ENCODE peak calls at places on chromosomes 4 and X, in six cellular contexts. One of them, this sample, is unnamed.
A peak's percentile ranks its signal among the peaks of the same experiment; 100 is the strongest.

GRCh38 chr4:148053298-148054003 is 321.6 kb downstream of the ARHGAP10 start:
- DNase-seq in IMR-90: peak; percentile 23
- DNase-seq in colonic mucosa: no peak
- DNase-seq in H9: no peak
- DNase-seq in fibroblast of lung: no peak
- DNase-seq in endodermal cell: no peak
- DNase-seq in this sample: no peak

GRCh38 chr4:153474251-153474650 is 8.1 kb downstream of the TMEM131L start:
- DNase-seq in IMR-90: no peak
- DNase-seq in endodermal cell: no peak
- DNase-seq in colonic mucosa: no peak
- DNase-seq in fibroblast of lung: no peak
- DNase-seq in H9: no peak
- DNase-seq in this sample: no peak

GRCh38 chrX:19886375-19886774 is 1.0 kb downstream of the SH3KBP1 start:
- DNase-seq in IMR-90: no peak
- DNase-seq in endodermal cell: peak; percentile 47
- DNase-seq in fibroblast of lung: no peak
- DNase-seq in H9: no peak
- DNase-seq in colonic mucosa: no peak
- DNase-seq in this sample: no peak

GRCh38 chr4:41939016-41939623 is 3.9 kb downstream of the TMEM33 start:
- DNase-seq in fibroblast of lung: no peak
- DNase-seq in colonic mucosa: no peak
- DNase-seq in H9: no peak
- DNase-seq in IMR-90: peak; percentile 60
- DNase-seq in endodermal cell: no peak
- DNase-seq in this sample: no peak

GRCh38 chr4:86704601-86705000 is 110.5 kb downstream of the PTPN13 start:
- DNase-seq in endodermal cell: no peak
- DNase-seq in IMR-90: no peak
- DNase-seq in H9: no peak
- DNase-seq in fibroblast of lung: no peak
- DNase-seq in colonic mucosa: no peak
- DNase-seq in this sample: no peak

GRCh38 chrX:10017866-10018265 is 50.7 kb downstream of the CLDN34 start:
- DNase-seq in IMR-90: peak; percentile 65
- DNase-seq in fibroblast of lung: peak; percentile 85
- DNase-seq in endodermal cell: no peak
- DNase-seq in colonic mucosa: peak; percentile 52
- DNase-seq in H9: no peak
- DNase-seq in this sample: no peak

GRCh38 chrX:118652717-118653116 is 74.7 kb upstream of the IL13RA1 start:
- DNase-seq in fibroblast of lung: peak; percentile 20
- DNase-seq in colonic mucosa: no peak
- DNase-seq in endodermal cell: no peak
- DNase-seq in IMR-90: peak; percentile 58
- DNase-seq in H9: no peak
- DNase-seq in this sample: no peak

GRCh38 chr4:73811841-73812240 is 24.6 kb upstream of the CXCL6 start:
- DNase-seq in colonic mucosa: no peak
- DNase-seq in IMR-90: no peak
- DNase-seq in H9: no peak
- DNase-seq in endodermal cell: no peak
- DNase-seq in fibroblast of lung: no peak
- DNase-seq in this sample: no peak

GRCh38 chrX:103999234-103999633 is 14.3 kb downstream of the H2BW1 start:
- DNase-seq in colonic mucosa: no peak
- DNase-seq in H9: no peak
- DNase-seq in IMR-90: no peak
- DNase-seq in fibroblast of lung: no peak
- DNase-seq in endodermal cell: no peak
- DNase-seq in this sample: no peak

GRCh38 chr4:146790515-146790914 is 151.8 kb downstream of the POU4F2 start:
- DNase-seq in H9: no peak
- DNase-seq in colonic mucosa: no peak
- DNase-seq in fibroblast of lung: no peak
- DNase-seq in endodermal cell: no peak
- DNase-seq in IMR-90: no peak
- DNase-seq in this sample: no peak

GRCh38 chr4:102139132-102139573 is 206.1 kb downstream of the SLC39A8 start:
- DNase-seq in endodermal cell: no peak
- DNase-seq in H9: no peak
- DNase-seq in colonic mucosa: no peak
- DNase-seq in IMR-90: no peak
- DNase-seq in fibroblast of lung: peak; percentile 91
- DNase-seq in this sample: no peak

GRCh38 chr4:161714022-161714751 is 449.6 kb downstream of the FSTL5 start:
- DNase-seq in colonic mucosa: no peak
- DNase-seq in IMR-90: peak; percentile 91
- DNase-seq in H9: no peak
- DNase-seq in fibroblast of lung: peak; percentile 93
- DNase-seq in endodermal cell: no peak
- DNase-seq in this sample: no peak

GRCh38 chrX:100642296-100642695 is 1.7 kb upstream of the SRPX2 start:
- DNase-seq in colonic mucosa: no peak
- DNase-seq in endodermal cell: no peak
- DNase-seq in IMR-90: no peak
- DNase-seq in H9: no peak
- DNase-seq in fibroblast of lung: no peak
- DNase-seq in this sample: no peak

GRCh38 chr4:28481565-28481964 is 1620.9 kb downstream of the STIM2 start:
- DNase-seq in endodermal cell: no peak
- DNase-seq in IMR-90: no peak
- DNase-seq in H9: no peak
- DNase-seq in fibroblast of lung: no peak
- DNase-seq in colonic mucosa: peak; percentile 73
- DNase-seq in this sample: no peak

GRCh38 chrX:2627272-2627867 is 63.7 kb upstream of the CD99 start:
- DNase-seq in IMR-90: peak; percentile 27
- DNase-seq in H9: peak; percentile 64
- DNase-seq in colonic mucosa: peak; percentile 7
- DNase-seq in endodermal cell: peak; percentile 87
- DNase-seq in fibroblast of lung: peak; percentile 25
- DNase-seq in this sample: no peak

GRCh38 chr4:8261851-8262535 is 7.6 kb upstream of the HTRA3 start:
- DNase-seq in fibroblast of lung: peak; percentile 84
- DNase-seq in endodermal cell: no peak
- DNase-seq in IMR-90: peak; percentile 25
- DNase-seq in colonic mucosa: no peak
- DNase-seq in H9: no peak
- DNase-seq in this sample: no peak

GRCh38 chr4:2259036-2259540 is 2.8 kb downstream of the MXD4 start:
- DNase-seq in colonic mucosa: peak; percentile 17
- DNase-seq in IMR-90: no peak
- DNase-seq in fibroblast of lung: no peak
- DNase-seq in H9: no peak
- DNase-seq in endodermal cell: peak; percentile 41
- DNase-seq in this sample: peak; percentile 71

GRCh38 chr4:186400676-186401075 is 134.7 kb downstream of the F11 start:
- DNase-seq in H9: no peak
- DNase-seq in IMR-90: peak; percentile 37
- DNase-seq in endodermal cell: no peak
- DNase-seq in colonic mucosa: no peak
- DNase-seq in fibroblast of lung: peak; percentile 1
- DNase-seq in this sample: no peak

GRCh38 chr4:38803833-38804653 is 548 bp downstream of the TLR1 start:
- DNase-seq in endodermal cell: no peak
- DNase-seq in fibroblast of lung: no peak
- DNase-seq in H9: no peak
- DNase-seq in IMR-90: no peak
- DNase-seq in colonic mucosa: no peak
- DNase-seq in this sample: no peak

GRCh38 chr4:28251831-28252230 is 1391.2 kb downstream of the STIM2 start:
- DNase-seq in IMR-90: no peak
- DNase-seq in H9: no peak
- DNase-seq in endodermal cell: no peak
- DNase-seq in fibroblast of lung: no peak
- DNase-seq in colonic mucosa: no peak
- DNase-seq in this sample: no peak

GRCh38 chr4:39305902-39306677 is 60.1 kb downstream of the RFC1 start:
- DNase-seq in endodermal cell: no peak
- DNase-seq in fibroblast of lung: peak; percentile 20
- DNase-seq in H9: no peak
- DNase-seq in colonic mucosa: no peak
- DNase-seq in IMR-90: no peak
- DNase-seq in this sample: no peak

GRCh38 chr4:173930329-173930967 is 353.0 kb downstream of the FBXO8 start:
- DNase-seq in H9: no peak
- DNase-seq in fibroblast of lung: no peak
- DNase-seq in endodermal cell: no peak
- DNase-seq in IMR-90: no peak
- DNase-seq in colonic mucosa: no peak
- DNase-seq in this sample: no peak

GRCh38 chr4:6303943-6304342 is 34.3 kb downstream of the WFS1 start:
- DNase-seq in endodermal cell: no peak
- DNase-seq in H9: no peak
- DNase-seq in IMR-90: no peak
- DNase-seq in colonic mucosa: no peak
- DNase-seq in fibroblast of lung: no peak
- DNase-seq in this sample: no peak
- H3K9ac ChIP-seq in endodermal cell: no peak overlapping the region
- H3K9ac ChIP-seq in H9: no peak overlapping the region
- H3K9ac ChIP-seq in IMR-90: no peak overlapping the region
- H3K9ac ChIP-seq in colonic mucosa: no peak overlapping the region
- H3K9ac ChIP-seq in fibroblast of lung: no peak overlapping the region
- H3K9ac ChIP-seq in this sample: no peak overlapping the region

GRCh38 chrX:40092808-40093435 is 4.8 kb downstream of the BCOR start:
- DNase-seq in colonic mucosa: no peak
- DNase-seq in endodermal cell: peak; percentile 86
- DNase-seq in IMR-90: no peak
- DNase-seq in fibroblast of lung: no peak
- DNase-seq in H9: peak; percentile 79
- DNase-seq in this sample: no peak
- H3K9ac ChIP-seq in colonic mucosa: no peak overlapping the region
- H3K9ac ChIP-seq in endodermal cell: no peak overlapping the region
- H3K9ac ChIP-seq in IMR-90: no peak overlapping the region
- H3K9ac ChIP-seq in fibroblast of lung: no peak overlapping the region
- H3K9ac ChIP-seq in H9: peak overlapping the region; percentile 77
- H3K9ac ChIP-seq in this sample: no peak overlapping the region

GRCh38 chr4:57102050-57102564 is 8.1 kb downstream of the IGFBP7 start:
- DNase-seq in IMR-90: peak; percentile 88
- DNase-seq in endodermal cell: no peak
- DNase-seq in H9: no peak
- DNase-seq in fibroblast of lung: peak; percentile 92
- DNase-seq in colonic mucosa: peak; percentile 42
- DNase-seq in this sample: peak; percentile 86

GRCh38 chr4:57104706-57105560 is 5.3 kb downstream of the IGFBP7 start:
- DNase-seq in H9: no peak
- DNase-seq in fibroblast of lung: no peak
- DNase-seq in IMR-90: peak; percentile 30
- DNase-seq in colonic mucosa: no peak
- DNase-seq in endodermal cell: no peak
- DNase-seq in this sample: no peak

GRCh38 chr4:57100979-57101629 is 9.1 kb downstream of the IGFBP7 start:
- DNase-seq in H9: no peak
- DNase-seq in fibroblast of lung: no peak
- DNase-seq in colonic mucosa: no peak
- DNase-seq in endodermal cell: no peak
- DNase-seq in IMR-90: no peak
- DNase-seq in this sample: no peak

GRCh38 chr4:57099363-57099762 is 10.8 kb downstream of the IGFBP7 start:
- DNase-seq in endodermal cell: no peak
- DNase-seq in fibroblast of lung: no peak
- DNase-seq in IMR-90: no peak
- DNase-seq in H9: no peak
- DNase-seq in colonic mucosa: no peak
- DNase-seq in this sample: no peak

DNA sequence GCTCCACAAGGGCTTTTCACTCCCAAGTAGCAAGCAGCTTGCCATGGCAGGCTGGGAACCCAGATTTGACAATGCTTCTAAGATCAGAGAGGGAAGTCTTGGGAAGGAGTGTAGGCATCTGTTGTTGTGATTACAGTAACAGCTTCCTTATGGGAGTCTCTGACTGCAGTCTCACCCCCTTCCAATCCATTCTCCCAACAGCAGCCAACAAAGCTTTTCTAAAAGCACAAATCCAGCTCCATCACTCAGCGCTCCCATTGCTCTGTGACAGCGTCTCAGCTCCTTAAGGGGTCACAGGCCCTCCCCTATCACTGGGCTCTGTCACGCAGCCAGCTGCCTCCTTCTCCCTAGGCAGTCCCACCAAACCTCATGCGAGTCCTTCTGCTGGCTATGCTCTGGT is 7.1 kb downstream of the IGFBP7 start:
- DNase-seq in fibroblast of lung: no peak
- DNase-seq in endodermal cell: no peak
- DNase-seq in colonic mucosa: no peak
- DNase-seq in IMR-90: peak; percentile 35
- DNase-seq in H9: no peak
- DNase-seq in this sample: peak; percentile 75
- H3K9ac ChIP-seq in fibroblast of lung: no peak overlapping the region
- H3K9ac ChIP-seq in endodermal cell: no peak overlapping the region
- H3K9ac ChIP-seq in colonic mucosa: no peak overlapping the region
- H3K9ac ChIP-seq in IMR-90: peak overlapping the region; percentile 44
- H3K9ac ChIP-seq in H9: no peak overlapping the region
- H3K9ac ChIP-seq in this sample: peak overlapping the region; percentile 69

DNA sequence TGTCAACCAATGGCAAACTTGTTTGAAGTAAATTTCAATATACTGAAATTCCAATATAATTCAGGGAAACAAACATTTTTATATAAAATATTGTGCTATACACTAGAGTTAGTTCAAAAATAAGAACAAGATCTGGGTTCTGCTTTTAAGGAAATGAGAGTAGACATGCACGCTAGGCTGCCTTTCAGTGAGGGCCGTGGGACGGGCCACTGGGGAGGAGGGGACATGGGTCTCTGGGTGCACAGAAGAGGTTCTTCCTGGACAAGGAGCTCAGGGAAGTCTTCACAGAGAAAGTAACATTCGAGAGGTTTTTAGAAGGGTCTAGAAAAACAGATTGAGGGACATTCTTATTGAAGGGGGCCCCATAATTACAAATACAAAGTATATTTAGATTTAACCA is 64.4 kb downstream of the SHROOM3 start:
- DNase-seq in H9: no peak
- DNase-seq in endodermal cell: no peak
- DNase-seq in colonic mucosa: no peak
- DNase-seq in fibroblast of lung: no peak
- DNase-seq in IMR-90: no peak
- DNase-seq in this sample: no peak
- H3K9ac ChIP-seq in H9: no peak overlapping the region
- H3K9ac ChIP-seq in endodermal cell: no peak overlapping the region
- H3K9ac ChIP-seq in colonic mucosa: no peak overlapping the region
- H3K9ac ChIP-seq in fibroblast of lung: no peak overlapping the region
- H3K9ac ChIP-seq in IMR-90: no peak overlapping the region
- H3K9ac ChIP-seq in this sample: no peak overlapping the region

This sample was measured in kidney.